ENCODE peak calls at places on chromosomes 3 and 15, in five cellular contexts. J is foreskin keratinocyte, R is NB4, U is Peyer's patch, E is esophagus muscularis mucosa. N is an unnamed sample.

GRCh38 chr3:134211797-134212196 is 38.9 kb downstream of the RYK start:
- DNase-seq in J (no peak), R (peak; percentile 66), U (no peak), E (no peak), N (no peak)

GRCh38 chr3:36792342-36792741 is 28.0 kb upstream of the DCLK3 start:
- DNase-seq in J (no peak), R (peak; percentile 47), U (no peak), E (peak; percentile 45), N (no peak)

GRCh38 chr3:196974661-196975060 is 6.0 kb upstream of the PIGZ start:
- DNase-seq in J (no peak), R (no peak), U (no peak), E (no peak), N (no peak)

GRCh38 chr15:33722005-33722672 is 246.2 kb upstream of the CHRM5 start:
- DNase-seq in J (peak; percentile 70), R (peak; percentile 53), U (no peak), E (no peak), N (no peak)

GRCh38 chr3:169564883-169565282 is 98.6 kb downstream of the MECOM start:
- DNase-seq in J (no peak), R (no peak), U (no peak), E (no peak), N (no peak)

GRCh38 chr3:136626448-136626847 is 125.7 kb downstream of the STAG1 start:
- DNase-seq in J (no peak), R (no peak), U (no peak), E (no peak), N (no peak)

GRCh38 chr3:191627064-191627463 is 166.1 kb downstream of the PYDC2 start:
- DNase-seq in J (no peak), R (no peak), U (no peak), E (no peak), N (no peak)

GRCh38 chr3:63467392-63467791 is 185.1 kb upstream of the SNTN start:
- DNase-seq in J (no peak), R (no peak), U (no peak), E (no peak), N (no peak)

GRCh38 chr15:67946701-67947100 is 106.9 kb upstream of the RNU6-1 start:
- DNase-seq in J (no peak), R (no peak), U (no peak), E (peak; percentile 47), N (no peak)

GRCh38 chr15:64527263-64527984 is 67.0 kb downstream of the ZNF609 start:
- DNase-seq in J (peak; percentile 40), R (peak; percentile 60), U (no peak), E (no peak), N (no peak)

GRCh38 chr3:190345027-190345821 is 23.0 kb upstream of the CLDN1 start:
- DNase-seq in J (peak; percentile 99), R (no peak), U (no peak), E (no peak), N (no peak)

GRCh38 chr3:50212502-50212901 is 7.4 kb downstream of the SLC38A3 start:
- DNase-seq in J (no peak), R (no peak), U (no peak), E (no peak), N (no peak)
- TF ChIP-seq CTCF in J (no peak), R (peak; percentile 5), U (no peak), E (no peak), N (no peak)

GRCh38 chr15:81294501-81294850 is 29.5 kb downstream of the STARD5 start:
- DNase-seq in J (no peak), R (peak; percentile 64), U (no peak), E (no peak), N (no peak)
- TF ChIP-seq CTCF in J (no peak), R (peak; percentile 12), U (no peak), E (no peak), N (no peak)

GRCh38 chr15:75044258-75044878 is 21.0 kb downstream of the PPCDC start:
- DNase-seq in J (no peak), R (no peak), U (no peak), E (no peak), N (no peak)

GRCh38 chr15:75043509-75044257 is 20.3 kb downstream of the PPCDC start:
- DNase-seq in J (no peak), R (peak; percentile 90), U (peak; percentile 84), E (peak; percentile 99), N (peak; percentile 97)

GRCh38 chr15:75038948-75039533 is 15.7 kb downstream of the PPCDC start:
- DNase-seq in J (no peak), R (no peak), U (no peak), E (no peak), N (no peak)

GRCh38 chr15:75045332-75046015 is 22.1 kb downstream of the PPCDC start:
- DNase-seq in J (no peak), R (no peak), U (no peak), E (no peak), N (no peak)

DNA sequence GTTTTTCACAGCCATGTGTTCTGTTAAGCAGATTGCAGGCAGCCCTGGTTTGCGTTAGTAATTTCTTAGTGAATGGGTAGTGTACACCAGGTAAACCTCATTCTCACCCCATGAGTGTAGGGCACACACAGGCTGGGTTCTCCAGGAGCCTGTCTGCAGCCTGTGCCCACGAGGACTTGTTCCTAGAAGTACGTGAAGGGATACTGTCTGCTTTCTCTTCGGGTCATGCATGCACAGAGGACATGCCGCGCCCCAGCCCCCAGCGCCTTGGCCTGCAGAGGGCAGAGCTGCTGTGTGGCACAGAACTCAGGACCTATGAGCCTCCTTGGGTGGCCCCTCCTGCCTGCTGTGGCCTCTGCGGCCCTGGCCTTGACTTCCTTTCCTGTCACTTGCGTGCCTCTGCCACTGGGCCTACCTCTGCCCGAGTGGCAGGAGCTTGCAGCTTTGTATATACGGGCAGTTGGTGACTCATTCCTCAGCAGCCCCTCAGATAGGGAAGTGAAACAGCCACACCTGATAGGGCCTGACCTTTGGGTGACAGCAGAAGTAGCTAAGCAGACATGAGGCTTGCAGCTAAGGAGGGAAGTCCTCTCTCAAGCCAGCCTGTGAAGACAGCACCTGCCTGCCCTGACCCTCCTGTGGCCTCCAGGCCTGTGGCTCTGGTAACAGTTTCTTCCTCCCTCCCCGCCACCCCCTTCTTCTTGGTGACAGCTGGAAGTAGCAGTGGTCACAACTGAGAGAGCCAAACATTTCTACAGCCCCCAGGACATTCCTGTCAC is 19.5 kb downstream of the PPCDC start:
- DNase-seq in J (no peak), R (peak; percentile 100), U (peak; percentile 90), E (peak; percentile 93), N (no peak)
- TF ChIP-seq CTCF in J (peak; percentile 49), R (peak; percentile 83), U (peak; percentile 69), E (peak; percentile 39), N (peak; percentile 44)

GRCh38 chr3:194970066-194970465 is 284.4 kb downstream of the FAM43A start:
- DNase-seq in J (no peak), R (no peak), U (no peak), E (no peak), N (no peak)
- TF ChIP-seq CTCF in J (no peak), R (no peak), U (no peak), E (no peak), N (no peak)

GRCh38 chr3:83946554-83946953 is 1012.2 kb upstream of the CADM2 start:
- DNase-seq in J (no peak), R (peak; percentile 23), U (no peak), E (no peak), N (no peak)
- TF ChIP-seq CTCF in J (peak; percentile 61), R (no peak), U (no peak), E (no peak), N (peak; percentile 41)

GRCh38 chr15:90232196-90232595 is 1.5 kb downstream of the CIB1 start:
- DNase-seq in J (no peak), R (no peak), U (peak; percentile 63), E (no peak), N (no peak)

GRCh38 chr15:90232941-90233700 is 620 bp downstream of the CIB1 start:
- DNase-seq in J (no peak), R (peak; percentile 86), U (peak; percentile 59), E (no peak), N (no peak)

GRCh38 chr15:90231028-90232017 is 2.4 kb downstream of the CIB1 start:
- DNase-seq in J (no peak), R (no peak), U (peak; percentile 79), E (no peak), N (no peak)

GRCh38 chr15:90234519-90234988 is 545 bp downstream of the GDPGP1 start:
- DNase-seq in J (no peak), R (no peak), U (no peak), E (no peak), N (no peak)

DNA sequence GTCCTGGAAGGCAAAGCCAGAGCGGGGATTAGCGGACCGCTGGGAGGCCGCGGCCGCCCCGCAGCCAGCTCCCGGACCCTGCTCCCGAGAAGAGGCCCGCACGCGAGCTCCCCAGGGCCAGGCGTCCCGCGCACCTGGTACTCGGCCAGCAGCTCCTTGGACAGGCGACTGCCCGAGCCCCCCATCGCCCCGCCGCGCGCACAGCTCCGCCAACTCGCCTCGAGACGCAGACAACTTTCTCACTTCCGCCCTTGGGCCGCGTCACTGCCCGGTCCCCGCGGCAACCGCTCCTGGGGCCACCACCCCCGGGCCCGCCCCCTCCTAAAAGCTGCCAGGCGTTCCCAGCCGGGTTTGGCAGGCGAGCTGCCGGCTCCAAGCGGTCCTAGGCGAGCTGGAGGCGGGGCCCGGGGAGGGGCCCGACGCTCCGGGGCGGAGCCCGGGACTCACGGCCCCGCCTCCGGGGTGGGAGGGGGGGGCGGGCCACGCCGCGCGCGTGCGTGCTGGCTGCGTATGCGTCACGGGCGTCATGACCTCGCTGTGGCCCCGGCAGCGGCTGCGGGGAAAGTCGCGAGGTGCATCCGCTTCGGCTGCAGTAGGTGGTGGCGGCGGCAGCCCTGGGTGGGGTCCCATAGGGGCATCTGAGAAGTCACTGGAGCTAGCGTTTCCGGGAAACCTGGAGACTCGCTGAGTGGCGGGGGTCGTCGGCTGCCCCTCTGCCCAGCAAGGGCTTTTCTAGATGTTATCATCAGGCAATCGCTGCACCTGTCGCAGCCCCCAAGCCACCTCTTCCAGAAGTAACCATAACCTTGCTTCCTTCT is at the start of the genes CIB1 and GDPGP1:
- DNase-seq in J (peak; percentile 80), R (peak; percentile 99), U (peak; percentile 95), E (peak; percentile 98), N (peak; percentile 99)
- TF ChIP-seq CTCF in J (no peak), R (no peak), U (no peak), E (no peak), N (no peak)

DNA sequence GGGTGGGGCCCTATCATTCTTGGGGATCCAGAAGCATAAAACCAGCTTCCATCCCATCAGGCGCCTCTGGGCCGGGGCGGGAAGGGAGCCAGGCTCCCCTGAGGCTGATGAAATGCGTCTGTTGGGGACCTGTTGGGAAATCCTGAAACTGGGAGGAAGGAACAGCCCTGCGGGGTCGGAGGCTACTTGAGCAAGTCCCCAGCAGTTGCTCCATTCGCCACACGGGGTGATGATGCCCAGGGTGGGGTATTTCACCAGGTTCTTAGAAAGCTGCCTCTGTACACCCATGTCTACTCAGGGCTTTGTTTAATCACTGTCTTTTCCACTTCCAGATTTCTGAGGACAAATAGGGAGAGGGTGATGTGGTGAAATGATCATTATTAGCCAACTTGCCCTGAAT is 25.4 kb upstream of the TSEN2 start:
- DNase-seq in J (no peak), R (peak; percentile 89), U (no peak), E (no peak), N (no peak)
- TF ChIP-seq CTCF in J (no peak), R (peak; percentile 49), U (no peak), E (no peak), N (no peak)

N was measured in osteocyte.